ENCODE peak calls at places on chromosome 21, in five cellular contexts. A is neuronal stem cell, P is IMR-90, D is H9, E is H1. I is an unnamed sample. For H3K9me3, the result is how much of the 10 kb centered on the place peaks cover.

GRCh38 chr21:38925923-38926322 is 120.2 kb downstream of the ETS2 start:
- DNase-seq in A (no peak), P (peak), D (no peak), E (no peak), I (peak)

GRCh38 chr21:28294046-28294445 is 698.6 kb downstream of the LTN1 start:
- DNase-seq in A (no peak), P (peak), D (no peak), E (no peak), I (peak)

GRCh38 chr21:46159390-46159789 is 4.0 kb upstream of the FTCD start:
- DNase-seq in A (no peak), P (no peak), D (peak), E (peak), I (no peak)

GRCh38 chr21:42621166-42621827 is 32.1 kb upstream of the PDE9A start:
- DNase-seq in A (no peak), P (no peak), D (no peak), E (no peak), I (no peak)

GRCh38 chr21:38769253-38769780 is 36.4 kb upstream of the ETS2 start:
- DNase-seq in A (no peak), P (peak), D (no peak), E (no peak), I (peak)

GRCh38 chr21:25005388-25005787 is 601.9 kb downstream of the MRPL39 start:
- DNase-seq in A (no peak), P (peak), D (no peak), E (no peak), I (no peak)

GRCh38 chr21:39097335-39097861 is 85.9 kb downstream of the PSMG1 start:
- DNase-seq in A (no peak), P (no peak), D (no peak), E (no peak), I (peak)

GRCh38 chr21:37837381-37837780 is 78.9 kb downstream of the KCNJ6 start:
- DNase-seq in A (no peak), P (no peak), D (no peak), E (no peak), I (no peak)

GRCh38 chr21:42677339-42678117 is 24.1 kb downstream of the PDE9A start:
- DNase-seq in A (no peak), P (peak), D (no peak), E (no peak), I (peak)

GRCh38 chr21:42222821-42223390 is 4.0 kb downstream of the ABCG1 start:
- DNase-seq in A (no peak), P (no peak), D (no peak), E (no peak), I (no peak)

GRCh38 chr21:44686000-44686781 is 4.2 kb upstream of the KRTAP12-1 start:
- DNase-seq in A (no peak), P (no peak), D (peak), E (no peak), I (no peak)

GRCh38 chr21:43866659-43867331 is 1.8 kb downstream of the AGPAT3 start:
- DNase-seq in A (no peak), P (no peak), D (no peak), E (peak), I (peak)

GRCh38 chr21:42997053-42997452 is 22.7 kb downstream of the PKNOX1 start:
- DNase-seq in A (no peak), P (peak), D (no peak), E (no peak), I (peak)

GRCh38 chr21:32741336-32741735 is 13.5 kb upstream of the SYNJ1 start:
- DNase-seq in A (no peak), P (no peak), D (no peak), E (no peak), I (no peak)
- H2BK15ac ChIP-seq in A (no peak), P (no peak), D (no peak), E (no peak), I (no peak)

GRCh38 chr21:9760398-9761074 is 760.8 kb upstream of the TPTE start:
- DNase-seq in A (no peak), P (no peak), D (no peak), E (no peak), I (no peak)

GRCh38 chr21:9759972-9760371 is 761.4 kb upstream of the TPTE start:
- DNase-seq in A (no peak), P (no peak), D (no peak), E (no peak), I (no peak)

GRCh38 chr21:9758141-9758540 is 763.2 kb upstream of the TPTE start:
- DNase-seq in A (no peak), P (no peak), D (no peak), E (no peak), I (no peak)

GRCh38 chr21:9756677-9757076 is 764.7 kb upstream of the TPTE start:
- DNase-seq in A (no peak), P (no peak), D (no peak), E (no peak), I (no peak)

DNA sequence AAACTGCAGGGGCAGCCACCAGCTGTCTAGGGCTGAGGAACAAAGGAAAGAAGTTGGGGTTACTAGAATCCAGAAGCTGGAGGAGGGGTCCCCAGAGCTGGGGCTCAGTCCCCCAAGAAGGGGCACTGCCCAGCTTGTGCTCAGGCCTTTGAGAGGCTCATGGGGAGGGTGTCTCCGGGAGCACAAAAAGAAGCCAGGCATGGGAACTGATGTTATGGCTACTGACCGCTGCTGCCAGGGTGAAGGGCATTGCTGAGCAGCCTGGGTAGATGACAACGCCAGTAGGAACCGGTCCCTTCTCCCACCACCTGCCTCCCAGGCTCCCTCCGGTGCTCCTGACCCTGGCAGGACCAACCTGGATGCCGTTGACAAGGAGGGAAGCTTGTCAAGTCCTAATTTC is 762.5 kb upstream of the TPTE start:
- DNase-seq in A (no peak), P (no peak), D (no peak), E (no peak), I (no peak)
- H3K9me3 ChIP-seq in A (under half), P (under half), D (half or more), E (half or more), I (under half)

GRCh38 chr21:16194851-16195251 is 465.1 kb downstream of the USP25 start:
- DNase-seq in A (no peak), P (peak), D (no peak), E (no peak), I (peak)

GRCh38 chr21:16195896-16196443 is 466.2 kb downstream of the USP25 start:
- DNase-seq in A (no peak), P (no peak), D (no peak), E (no peak), I (peak)

GRCh38 chr21:16192900-16193299 is 463.1 kb downstream of the USP25 start:
- DNase-seq in A (no peak), P (peak), D (no peak), E (no peak), I (no peak)

GRCh38 chr21:16195476-16195875 is 465.7 kb downstream of the USP25 start:
- DNase-seq in A (no peak), P (peak), D (no peak), E (no peak), I (peak)

GRCh38 chr21:16193758-16194606 is 464.2 kb downstream of the USP25 start:
- DNase-seq in A (peak), P (peak), D (peak), E (no peak), I (peak)
- H2BK15ac ChIP-seq in A (no peak), P (no peak), D (no peak), E (no peak), I (no peak)

DNA sequence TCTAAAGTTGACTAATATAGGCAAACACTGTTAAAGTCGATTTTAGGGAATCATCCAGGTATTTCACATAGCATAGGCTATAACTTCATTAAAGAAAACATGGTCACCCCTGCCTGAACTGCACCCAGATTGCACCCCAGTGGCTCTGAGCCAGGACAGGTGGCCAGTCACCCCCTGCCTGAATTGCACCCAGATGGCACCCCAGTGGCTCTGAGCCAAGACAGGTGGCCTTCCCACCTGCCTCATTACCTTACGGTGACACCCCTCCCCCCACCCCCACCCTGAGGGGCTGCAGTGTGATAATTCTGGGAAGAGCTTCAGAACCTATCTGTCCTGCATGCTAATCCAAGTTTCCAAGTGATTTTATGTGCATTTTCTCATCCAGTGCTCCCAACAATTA is 78.9 kb downstream of the DSCAM start:
- DNase-seq in A (no peak), P (no peak), D (no peak), E (no peak), I (no peak)
- H3K9me3 ChIP-seq in A (under half), P (under half), D (under half), E (under half), I (under half)

I was measured in mesenchymal stem cell.